ENCODE peak calls at places on chromosomes 16 and 17, in eight cellular contexts. N is stomach, C is vagina, P is HCT116, F is spleen, M is breast epithelium, B is GM12878, Z is transverse colon. E is an unnamed sample.

GRCh38 chr17:68246271-68247028 is 1.4 kb upstream of the AMZ2 start:
- DNase-seq in N (no peak), P (no peak), C (no peak), Z (no peak), M (peak), F (peak), B (no peak), E (no peak)

GRCh38 chr16:23858496-23859062 is 22.8 kb downstream of the PRKCB start:
- DNase-seq in Z (no peak), F (no peak), N (no peak), C (no peak), P (no peak), M (no peak), B (no peak), E (no peak)

GRCh38 chr17:915416-916201 is 64.0 kb downstream of the NXN start:
- DNase-seq in M (peak), P (no peak), C (no peak), Z (no peak), N (no peak), F (no peak), B (no peak), E (no peak)

GRCh38 chr17:80709090-80709695 is 164.6 kb downstream of the RPTOR start:
- DNase-seq in B (no peak), M (no peak), Z (no peak), C (no peak), F (no peak), P (no peak), N (no peak), E (no peak)

GRCh38 chr17:39667262-39668140 is 752 bp upstream of the PNMT start:
- DNase-seq in B (no peak), C (no peak), M (no peak), F (peak), N (peak), Z (peak), P (no peak), E (no peak)

GRCh38 chr16:84268231-84268630 is 26.4 kb upstream of the WFDC1 start:
- DNase-seq in N (no peak), B (no peak), F (no peak), C (no peak), P (no peak), M (no peak), Z (no peak), E (no peak)

GRCh38 chr17:7883781-7884386 is 4.7 kb upstream of the CHD3 start:
- DNase-seq in F (no peak), M (no peak), C (no peak), P (no peak), B (no peak), Z (no peak), N (no peak), E (no peak)

GRCh38 chr17:71921726-71922320 is 199.0 kb upstream of the SOX9 start:
- DNase-seq in B (peak), M (no peak), Z (no peak), N (no peak), P (no peak), F (no peak), C (no peak), E (no peak)

GRCh38 chr16:51763072-51763658 is 612.1 kb upstream of the SALL1 start:
- DNase-seq in F (no peak), C (no peak), M (no peak), N (no peak), Z (no peak), B (no peak), P (no peak), E (no peak)

GRCh38 chr17:58006563-58006923 is 503 bp downstream of the SRSF1 start:
- DNase-seq in B (no peak), M (peak), N (peak), C (peak), Z (peak), P (peak), F (peak), E (peak)

GRCh38 chr16:12741176-12741575 is 62.5 kb downstream of the CPPED1 start:
- DNase-seq in P (no peak), N (no peak), Z (no peak), C (no peak), F (no peak), M (no peak), B (no peak), E (no peak)

GRCh38 chr17:37570527-37571093 is 38.6 kb downstream of the SYNRG start:
- DNase-seq in B (no peak), C (no peak), M (peak), Z (peak), P (peak), N (peak), F (no peak), E (peak)

GRCh38 chr16:80671281-80671849 is 130.6 kb downstream of the DYNLRB2 start:
- DNase-seq in B (peak), M (no peak), N (no peak), Z (no peak), F (no peak), C (no peak), P (no peak), E (no peak)

GRCh38 chr17:34639706-34640425 is 60.5 kb downstream of the TMEM132E start:
- DNase-seq in B (no peak), F (no peak), N (no peak), C (no peak), Z (no peak), P (no peak), M (no peak), E (no peak)

GRCh38 chr16:11053916-11054460 is 109.6 kb downstream of the CLEC16A start:
- DNase-seq in P (no peak), N (no peak), M (no peak), Z (no peak), C (no peak), B (no peak), F (no peak), E (no peak)
- TF ChIP-seq POLR2A in P (no peak), N (no peak), M (no peak), Z (no peak), C (no peak), B (no peak), F (no peak), E (no peak)

GRCh38 chr16:77194295-77195231 is 3.6 kb downstream of the MON1B start:
- DNase-seq in B (no peak), N (no peak), Z (no peak), C (no peak), F (peak), M (no peak), P (no peak), E (no peak)

GRCh38 chr16:77193377-77193776 is 2.4 kb downstream of the MON1B start:
- DNase-seq in N (no peak), P (no peak), Z (no peak), M (no peak), C (no peak), B (no peak), F (peak), E (no peak)

GRCh38 chr16:77190478-77191258 is at the start of gene MON1B:
- DNase-seq in B (peak), Z (peak), M (peak), N (peak), C (peak), F (peak), P (peak), E (peak)

GRCh38 chr16:77190190-77190477 is 856 bp upstream of the MON1B start:
- DNase-seq in M (no peak), B (no peak), C (no peak), F (no peak), N (no peak), Z (no peak), P (no peak), E (no peak)

DNA sequence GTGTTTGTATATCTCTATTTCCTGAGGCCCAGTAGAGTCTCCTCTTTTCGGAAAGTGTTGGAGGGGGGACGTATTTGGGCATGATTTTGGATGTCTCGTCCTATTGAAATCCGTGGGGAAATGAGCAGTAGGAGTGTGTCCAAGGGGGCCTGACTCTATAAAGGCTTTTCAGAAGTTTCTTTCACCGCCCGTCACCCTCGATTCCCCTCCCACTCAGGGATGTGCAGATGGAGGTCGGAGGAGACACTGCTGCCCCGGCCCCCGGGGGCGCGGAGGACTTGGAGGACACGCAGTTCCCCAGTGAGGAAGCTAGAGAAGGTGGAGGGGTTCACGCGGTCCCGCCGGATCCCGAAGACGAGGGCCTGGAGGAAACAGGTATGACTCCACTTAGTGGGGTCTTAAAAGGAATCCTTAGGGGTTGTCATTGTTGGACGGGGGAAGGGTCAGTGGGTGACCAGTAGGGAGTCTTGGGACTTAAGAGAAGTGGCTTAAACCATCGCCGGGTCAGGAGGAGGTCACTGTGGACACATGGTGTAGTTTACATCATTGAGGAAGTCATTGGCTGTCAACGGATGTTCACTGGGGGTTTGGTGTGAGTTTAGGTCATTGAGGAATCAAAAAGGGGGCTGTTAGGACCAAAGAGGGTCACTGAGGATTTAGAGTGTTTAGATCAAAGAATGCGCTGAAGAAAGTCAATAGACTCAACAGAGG is 424 bp downstream of the MON1B start:
- DNase-seq in C (no peak), P (no peak), M (no peak), B (no peak), N (no peak), F (peak), Z (peak), E (no peak)
- TF ChIP-seq POLR2AphosphoS5 in C (no peak), P (peak), M (no peak), B (peak), N (no peak), F (no peak), Z (no peak), E (no peak)

GRCh38 chr17:73209436-73209835 is 16.6 kb downstream of the COG1 start:
- DNase-seq in C (no peak), M (no peak), F (no peak), N (no peak), B (no peak), P (no peak), Z (no peak), E (no peak)

GRCh38 chr17:73214008-73214407 is 21.2 kb downstream of the COG1 start:
- DNase-seq in Z (no peak), B (no peak), N (no peak), P (no peak), M (no peak), F (no peak), C (no peak), E (no peak)

GRCh38 chr17:73208139-73208827 is 15.4 kb downstream of the COG1 start:
- DNase-seq in F (no peak), N (no peak), B (no peak), C (no peak), M (no peak), Z (no peak), P (no peak), E (no peak)

GRCh38 chr17:73211745-73212144 is 18.9 kb downstream of the COG1 start:
- DNase-seq in Z (no peak), C (no peak), P (no peak), B (no peak), N (no peak), F (no peak), M (peak), E (no peak)

GRCh38 chr17:73210002-73210678 is 17.3 kb downstream of the COG1 start:
- DNase-seq in N (no peak), C (no peak), B (no peak), F (no peak), M (no peak), P (no peak), Z (no peak), E (no peak)
- TF ChIP-seq CTCF in N (no peak), C (no peak), B (no peak), F (no peak), M (no peak), P (no peak), Z (peak), E (no peak)

DNA sequence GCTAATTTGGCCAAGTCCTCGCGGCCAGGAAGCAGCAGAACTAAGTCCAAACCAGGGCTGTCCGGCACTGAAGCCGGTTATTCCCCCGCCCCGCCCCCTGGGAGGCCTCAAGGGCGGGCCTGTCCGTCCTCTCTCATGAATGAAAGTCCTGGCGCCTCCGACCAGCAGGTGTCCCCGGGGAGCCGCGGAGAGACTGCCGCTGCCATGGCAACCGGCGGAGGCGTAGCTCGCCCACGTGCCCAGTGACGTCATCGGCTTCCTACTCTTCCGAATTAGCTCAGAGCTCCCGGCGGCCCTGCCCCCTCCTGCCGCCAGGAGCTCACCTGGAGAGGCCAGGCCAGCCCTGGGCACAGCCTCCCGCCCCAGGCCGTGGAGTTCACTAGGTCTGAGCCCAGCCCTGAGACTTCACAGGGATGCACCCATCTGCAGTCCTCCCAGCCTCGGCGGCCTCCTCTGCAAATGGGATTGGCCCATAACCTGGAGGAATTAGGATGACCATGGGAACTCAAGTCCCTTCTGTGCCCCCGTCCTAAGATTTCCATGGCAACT is 1.3 kb downstream of the SPATA2L start:
- DNase-seq in P (peak), B (peak), Z (peak), M (peak), N (peak), C (peak), F (peak), E (peak)
- TF ChIP-seq POLR2A in P (no peak), B (no peak), Z (peak), M (no peak), N (no peak), C (no peak), F (peak), E (peak)

DNA sequence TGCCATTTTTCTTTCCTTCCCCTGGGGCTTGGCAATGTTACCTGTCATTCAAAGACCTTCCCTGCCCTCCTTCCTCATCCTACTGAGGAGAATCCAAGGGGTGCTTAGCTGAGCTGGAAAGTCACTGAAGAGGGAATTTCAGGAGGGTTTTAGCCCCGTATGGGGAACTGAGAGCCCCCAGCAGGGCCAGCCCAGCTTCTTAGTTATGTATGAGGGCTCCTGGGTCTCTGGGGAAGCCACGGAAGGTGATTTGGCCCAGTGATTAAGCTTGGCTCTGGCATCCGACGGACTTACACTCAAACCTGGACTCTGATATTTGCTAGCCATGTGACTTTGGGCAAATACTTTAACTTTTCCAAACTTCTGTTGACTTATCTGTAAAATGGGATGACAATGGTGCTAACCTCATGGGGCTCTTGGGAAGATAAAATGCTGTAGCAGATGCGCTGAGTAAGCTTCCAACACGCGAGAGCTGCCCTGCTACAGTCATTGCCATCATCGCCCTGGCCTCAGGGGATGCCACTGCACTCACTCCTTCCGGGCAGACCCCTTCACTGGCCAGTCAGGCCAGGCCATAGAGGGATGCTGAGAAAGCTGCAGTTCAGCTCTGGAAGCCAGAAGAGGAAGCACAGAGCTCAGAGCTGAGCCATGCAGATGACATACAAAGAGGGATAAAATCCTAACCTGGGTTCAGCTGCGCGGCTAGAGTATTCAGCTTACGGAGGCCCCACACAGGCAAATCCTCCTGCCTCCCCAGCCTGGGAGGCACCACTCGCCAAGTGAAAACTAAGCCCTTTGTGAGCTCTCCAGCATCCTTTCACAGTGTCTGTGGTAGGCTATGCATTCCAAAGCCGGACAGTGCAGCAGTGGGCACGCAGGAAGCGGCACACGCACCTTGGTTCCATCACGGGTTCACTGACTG is 44.8 kb upstream of the PIK3R6 start:
- DNase-seq in N (no peak), M (no peak), B (no peak), Z (no peak), C (no peak), F (no peak), P (no peak), E (no peak)
- TF ChIP-seq POLR2AphosphoS5 in N (no peak), M (no peak), B (peak), Z (no peak), C (no peak), F (no peak), P (no peak), E (no peak)

GRCh38 chr17:54426287-54426886 is 474.3 kb upstream of the TOM1L1 start:
- DNase-seq in C (no peak), M (no peak), N (no peak), F (no peak), Z (no peak), B (no peak), P (no peak), E (no peak)
- TF ChIP-seq CTCF in C (no peak), M (no peak), N (no peak), F (no peak), Z (no peak), B (peak), P (no peak), E (peak)

DNA sequence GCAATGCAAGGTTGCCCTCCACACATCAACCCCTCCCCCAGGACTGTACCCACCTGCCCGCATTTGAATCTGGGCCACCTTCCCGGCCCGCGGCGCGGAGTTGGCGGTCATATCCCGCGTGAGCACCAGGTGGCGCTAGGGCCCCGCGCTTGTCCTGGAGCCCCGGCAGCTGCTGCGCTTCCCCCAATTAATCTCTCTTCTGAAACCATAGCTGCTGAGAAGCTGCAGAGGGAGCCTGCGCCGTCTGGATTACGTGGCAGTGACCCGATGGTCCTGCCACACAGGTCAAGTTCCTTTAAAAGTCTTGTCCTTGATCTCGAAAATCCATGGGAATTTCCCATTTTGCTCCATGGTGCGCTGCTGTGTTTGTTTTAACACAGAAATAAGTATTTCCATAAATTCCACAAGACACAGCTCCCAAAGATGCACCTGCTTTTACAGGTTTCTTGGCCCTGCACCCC is 22.0 kb downstream of the COX4I1 start:
- DNase-seq in Z (peak), P (peak), B (peak), M (peak), N (peak), F (peak), C (no peak), E (peak)
- TF ChIP-seq POLR2A in Z (no peak), P (no peak), B (no peak), M (no peak), N (no peak), F (no peak), C (no peak), E (no peak)

DNA sequence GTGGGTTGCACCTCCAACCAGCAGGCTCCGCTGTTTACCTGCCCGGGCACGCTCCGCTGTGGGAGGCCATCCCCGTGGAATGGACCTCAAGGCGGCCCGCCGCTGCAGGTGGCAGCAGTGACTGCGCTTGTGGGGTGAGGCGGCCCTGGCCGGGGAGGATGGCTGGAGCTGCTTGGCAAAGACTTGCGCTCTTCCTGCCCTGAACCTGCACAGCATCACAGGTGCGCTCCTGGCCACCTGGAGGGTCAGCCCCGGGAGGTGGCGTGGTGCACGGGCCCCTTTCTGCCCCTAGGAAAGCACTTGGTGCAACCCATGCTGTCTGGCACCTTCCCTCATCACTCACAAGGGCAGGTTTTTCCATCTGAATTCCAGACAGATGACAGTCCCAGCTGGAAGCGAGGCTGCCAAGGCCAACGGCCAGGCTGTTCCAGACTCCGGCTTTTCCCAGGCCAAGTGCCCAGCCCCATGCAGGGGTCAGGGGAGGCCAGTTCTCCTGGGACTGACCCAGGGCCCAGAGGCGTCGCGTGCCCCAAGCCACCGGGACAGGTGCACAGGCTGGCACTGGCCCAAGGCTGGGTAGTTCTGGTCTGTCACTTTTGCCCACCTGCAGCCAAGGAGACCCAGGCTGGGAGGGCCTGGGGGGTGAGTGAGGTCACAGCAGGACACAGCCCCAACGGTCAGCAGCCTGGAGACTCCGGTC is 13.3 kb downstream of the UTS2R start:
- DNase-seq in B (no peak), Z (peak), N (peak), F (no peak), M (peak), C (no peak), P (no peak), E (peak)
- TF ChIP-seq POLR2AphosphoS5 in B (no peak), Z (no peak), N (no peak), F (peak), M (peak), C (no peak), P (peak), E (peak)

DNA sequence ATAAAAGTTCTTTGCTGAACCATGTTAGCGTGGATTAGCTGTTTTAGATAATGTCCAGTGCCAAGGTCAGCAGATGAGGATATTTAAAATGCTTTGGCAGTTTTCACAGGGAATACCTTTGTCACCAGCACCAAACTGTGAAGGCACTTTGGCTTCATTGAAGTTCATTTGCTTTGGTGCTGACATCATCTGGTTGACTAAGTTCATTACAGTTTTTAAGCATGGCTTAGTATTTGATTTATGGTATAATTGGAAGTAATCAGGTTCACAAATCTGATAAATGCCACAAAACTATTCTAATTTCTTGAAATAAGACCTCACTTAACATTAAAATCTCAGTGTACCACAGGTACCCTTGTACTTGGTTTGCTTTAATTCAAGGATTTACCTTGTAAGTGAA is 4.3 kb downstream of the GID4 start:
- DNase-seq in C (no peak), P (peak), N (no peak), B (no peak), Z (no peak), F (no peak), M (no peak), E (no peak)
- TF ChIP-seq CTCF in C (no peak), P (peak), N (no peak), B (no peak), Z (no peak), F (no peak), M (no peak), E (no peak)

E was measured in prostate gland.